ENCODE peak calls at places on chromosome 20, in six cellular contexts. One of them, this sample, is unnamed.

GRCh38 chr20:34621383-34622367 is 55.2 kb downstream of the PIGU start:
- DNase-seq in CD8-positive, alpha-beta T cell: no peak
- DNase-seq in activated CD8-positive, alpha-beta memory T cell treated with anti-CD3 and anti-CD28 coated beads, Interleukin-2, amount 50 U/mL, for 4 hours: no peak
- DNase-seq in OCI-M1: no peak
- DNase-seq in putamen: no peak
- DNase-seq in GM03348: no peak
- DNase-seq in this sample: no peak

GRCh38 chr20:43392561-43392960 is 65.1 kb upstream of the SRSF6 start:
- DNase-seq in putamen: no peak
- DNase-seq in activated CD8-positive, alpha-beta memory T cell treated with anti-CD3 and anti-CD28 coated beads, Interleukin-2, amount 50 U/mL, for 4 hours: no peak
- DNase-seq in OCI-M1: no peak
- DNase-seq in CD8-positive, alpha-beta T cell: no peak
- DNase-seq in GM03348: no peak
- DNase-seq in this sample: no peak

GRCh38 chr20:62019144-62019805 is 46.4 kb downstream of the TAF4 start:
- DNase-seq in OCI-M1: no peak
- DNase-seq in putamen: no peak
- DNase-seq in GM03348: no peak
- DNase-seq in activated CD8-positive, alpha-beta memory T cell treated with anti-CD3 and anti-CD28 coated beads, Interleukin-2, amount 50 U/mL, for 4 hours: no peak
- DNase-seq in CD8-positive, alpha-beta T cell: no peak
- DNase-seq in this sample: no peak

GRCh38 chr20:37245181-37245580 is 16.4 kb downstream of the GHRH start:
- DNase-seq in OCI-M1: no peak
- DNase-seq in activated CD8-positive, alpha-beta memory T cell treated with anti-CD3 and anti-CD28 coated beads, Interleukin-2, amount 50 U/mL, for 4 hours: no peak
- DNase-seq in CD8-positive, alpha-beta T cell: no peak
- DNase-seq in GM03348: no peak
- DNase-seq in putamen: no peak
- DNase-seq in this sample: no peak

GRCh38 chr20:1086273-1087213 is 31.9 kb upstream of the PSMF1 start:
- DNase-seq in activated CD8-positive, alpha-beta memory T cell treated with anti-CD3 and anti-CD28 coated beads, Interleukin-2, amount 50 U/mL, for 4 hours: no peak
- DNase-seq in CD8-positive, alpha-beta T cell: no peak
- DNase-seq in putamen: no peak
- DNase-seq in OCI-M1: no peak
- DNase-seq in GM03348: no peak
- DNase-seq in this sample: no peak

GRCh38 chr20:61448396-61448795 is 196.3 kb downstream of the CDH4 start:
- DNase-seq in activated CD8-positive, alpha-beta memory T cell treated with anti-CD3 and anti-CD28 coated beads, Interleukin-2, amount 50 U/mL, for 4 hours: no peak
- DNase-seq in GM03348: no peak
- DNase-seq in putamen: no peak
- DNase-seq in OCI-M1: no peak
- DNase-seq in CD8-positive, alpha-beta T cell: no peak
- DNase-seq in this sample: no peak

GRCh38 chr20:40753472-40753871 is 64.4 kb upstream of the MAFB start:
- DNase-seq in activated CD8-positive, alpha-beta memory T cell treated with anti-CD3 and anti-CD28 coated beads, Interleukin-2, amount 50 U/mL, for 4 hours: no peak
- DNase-seq in OCI-M1: no peak
- DNase-seq in GM03348: no peak
- DNase-seq in CD8-positive, alpha-beta T cell: no peak
- DNase-seq in putamen: no peak
- DNase-seq in this sample: no peak

GRCh38 chr20:57709823-57710799 is at the start of gene PMEPA1:
- DNase-seq in OCI-M1: peak; percentile 84
- DNase-seq in CD8-positive, alpha-beta T cell: peak; percentile 96
- DNase-seq in putamen: peak; percentile 91
- DNase-seq in GM03348: peak; percentile 98
- DNase-seq in activated CD8-positive, alpha-beta memory T cell treated with anti-CD3 and anti-CD28 coated beads, Interleukin-2, amount 50 U/mL, for 4 hours: peak; percentile 96
- DNase-seq in this sample: peak; percentile 91

GRCh38 chr20:49165611-49166010 is 22.5 kb downstream of the STAU1 start:
- DNase-seq in GM03348: no peak
- DNase-seq in CD8-positive, alpha-beta T cell: no peak
- DNase-seq in OCI-M1: no peak
- DNase-seq in putamen: peak; percentile 66
- DNase-seq in activated CD8-positive, alpha-beta memory T cell treated with anti-CD3 and anti-CD28 coated beads, Interleukin-2, amount 50 U/mL, for 4 hours: no peak
- DNase-seq in this sample: no peak

GRCh38 chr20:44780226-44780625 is 30.1 kb downstream of the RIMS4 start:
- DNase-seq in OCI-M1: peak; percentile 69
- DNase-seq in putamen: no peak
- DNase-seq in GM03348: peak; percentile 72
- DNase-seq in activated CD8-positive, alpha-beta memory T cell treated with anti-CD3 and anti-CD28 coated beads, Interleukin-2, amount 50 U/mL, for 4 hours: no peak
- DNase-seq in CD8-positive, alpha-beta T cell: peak; percentile 26
- DNase-seq in this sample: peak; percentile 15

GRCh38 chr20:4633379-4633778 is 88.3 kb upstream of the PRND start:
- DNase-seq in OCI-M1: no peak
- DNase-seq in putamen: no peak
- DNase-seq in activated CD8-positive, alpha-beta memory T cell treated with anti-CD3 and anti-CD28 coated beads, Interleukin-2, amount 50 U/mL, for 4 hours: no peak
- DNase-seq in CD8-positive, alpha-beta T cell: no peak
- DNase-seq in GM03348: no peak
- DNase-seq in this sample: no peak

GRCh38 chr20:18007534-18008292 is 38.9 kb downstream of the MGME1 start:
- DNase-seq in putamen: no peak
- DNase-seq in OCI-M1: no peak
- DNase-seq in activated CD8-positive, alpha-beta memory T cell treated with anti-CD3 and anti-CD28 coated beads, Interleukin-2, amount 50 U/mL, for 4 hours: no peak
- DNase-seq in GM03348: no peak
- DNase-seq in CD8-positive, alpha-beta T cell: no peak
- DNase-seq in this sample: no peak

GRCh38 chr20:52483382-52483781 is 291.8 kb upstream of the ZFP64 start:
- DNase-seq in CD8-positive, alpha-beta T cell: no peak
- DNase-seq in putamen: no peak
- DNase-seq in OCI-M1: no peak
- DNase-seq in activated CD8-positive, alpha-beta memory T cell treated with anti-CD3 and anti-CD28 coated beads, Interleukin-2, amount 50 U/mL, for 4 hours: no peak
- DNase-seq in GM03348: no peak
- DNase-seq in this sample: no peak

GRCh38 chr20:34629342-34629741 is 47.5 kb downstream of the PIGU start:
- DNase-seq in OCI-M1: no peak
- DNase-seq in activated CD8-positive, alpha-beta memory T cell treated with anti-CD3 and anti-CD28 coated beads, Interleukin-2, amount 50 U/mL, for 4 hours: no peak
- DNase-seq in CD8-positive, alpha-beta T cell: no peak
- DNase-seq in GM03348: no peak
- DNase-seq in putamen: no peak
- DNase-seq in this sample: no peak

GRCh38 chr20:63006611-63007471 is at the start of gene BHLHE23:
- DNase-seq in CD8-positive, alpha-beta T cell: peak; percentile 29
- DNase-seq in OCI-M1: no peak
- DNase-seq in putamen: no peak
- DNase-seq in activated CD8-positive, alpha-beta memory T cell treated with anti-CD3 and anti-CD28 coated beads, Interleukin-2, amount 50 U/mL, for 4 hours: no peak
- DNase-seq in GM03348: no peak
- DNase-seq in this sample: peak; percentile 17

GRCh38 chr20:63059684-63060056 is 52.9 kb upstream of the BHLHE23 start:
- DNase-seq in putamen: no peak
- DNase-seq in activated CD8-positive, alpha-beta memory T cell treated with anti-CD3 and anti-CD28 coated beads, Interleukin-2, amount 50 U/mL, for 4 hours: no peak
- DNase-seq in GM03348: no peak
- DNase-seq in CD8-positive, alpha-beta T cell: no peak
- DNase-seq in OCI-M1: no peak
- DNase-seq in this sample: no peak

GRCh38 chr20:41181567-41181966 is 44.2 kb downstream of the PLCG1 start:
- DNase-seq in GM03348: no peak
- DNase-seq in OCI-M1: no peak
- DNase-seq in activated CD8-positive, alpha-beta memory T cell treated with anti-CD3 and anti-CD28 coated beads, Interleukin-2, amount 50 U/mL, for 4 hours: no peak
- DNase-seq in putamen: no peak
- DNase-seq in CD8-positive, alpha-beta T cell: no peak
- DNase-seq in this sample: no peak